ENCODE peak calls at places on chromosomes 16 and 17, in seven cellular contexts. P, B, U, R, W, G and C are unnamed samples.

GRCh38 chr16:22216191-22216831 is 10.2 kb downstream of the EEF2K start:
- DNase-seq in P (no peak), U (no peak), R (no peak), W (no peak), G (no peak), B (no peak), C (no peak)

GRCh38 chr16:57838161-57838560 is 35.9 kb upstream of the KIFC3 start:
- DNase-seq in B (no peak), R (no peak), G (no peak), U (no peak), W (no peak), P (no peak), C (no peak)

GRCh38 chr16:30604316-30604947 is 5.8 kb downstream of the ZNF689 start:
- DNase-seq in B (no peak), G (no peak), U (no peak), W (no peak), P (no peak), R (no peak), C (no peak)

GRCh38 chr17:76927577-76927976 is 59.4 kb downstream of the MGAT5B start:
- DNase-seq in G (no peak), B (no peak), W (no peak), R (no peak), U (no peak), P (no peak), C (no peak)

GRCh38 chr16:82660078-82660645 is 33.4 kb downstream of the CDH13 start:
- DNase-seq in U (peak), W (no peak), G (no peak), B (no peak), P (no peak), R (no peak), C (no peak)

GRCh38 chr16:75345711-75346110 is 87.6 kb downstream of the CFDP1 start:
- DNase-seq in U (no peak), G (no peak), B (no peak), W (no peak), P (no peak), R (no peak), C (no peak)

GRCh38 chr16:29925805-29926674 is at the start of gene KCTD13:
- DNase-seq in P (peak), G (peak), B (peak), R (peak), U (peak), W (peak), C (peak)

GRCh38 chr16:63720848-63721247 is 1401.0 kb downstream of the CDH11 start:
- DNase-seq in G (no peak), R (no peak), U (no peak), P (no peak), B (no peak), W (no peak), C (no peak)

GRCh38 chr17:57946798-57947358 is 8.3 kb downstream of the CUEDC1 start:
- DNase-seq in G (no peak), U (peak), P (no peak), W (peak), R (no peak), B (peak), C (peak)

GRCh38 chr17:44910231-44911106 is 4.8 kb downstream of the GFAP start:
- DNase-seq in W (no peak), R (no peak), P (no peak), B (no peak), G (no peak), U (no peak), C (peak)

GRCh38 chr17:78051186-78051972 is 77.2 kb downstream of the TMC6 start:
- DNase-seq in G (no peak), P (no peak), B (no peak), R (no peak), W (no peak), U (no peak), C (no peak)

GRCh38 chr17:17818088-17818526 is 18.7 kb downstream of the SREBF1 start:
- DNase-seq in U (no peak), P (no peak), B (peak), W (peak), R (no peak), G (no peak), C (no peak)

GRCh38 chr17:37239690-37240344 is 136.0 kb upstream of the C17orf78 start:
- DNase-seq in R (no peak), G (no peak), P (no peak), W (no peak), B (no peak), U (peak), C (peak)

GRCh38 chr16:9159839-9160550 is 68.6 kb downstream of the HAPSTR1 start:
- DNase-seq in P (no peak), U (peak), W (peak), G (no peak), B (peak), R (no peak), C (peak)

GRCh38 chr16:86662740-86663139 is 84.4 kb downstream of the FOXL1 start:
- DNase-seq in G (no peak), B (no peak), U (no peak), P (no peak), R (no peak), W (no peak), C (no peak)

GRCh38 chr16:83925095-83925905 is 26.4 kb downstream of the MLYCD start:
- DNase-seq in R (no peak), B (no peak), W (peak), P (no peak), G (no peak), U (no peak), C (no peak)

GRCh38 chr16:322476-323143 is 29.9 kb downstream of the AXIN1 start:
- DNase-seq in G (no peak), U (no peak), B (no peak), W (no peak), R (no peak), P (no peak), C (no peak)

GRCh38 chr17:58710948-58711552 is 18.6 kb downstream of the RAD51C start:
- DNase-seq in P (peak), G (no peak), B (no peak), R (no peak), U (peak), W (no peak), C (peak)

GRCh38 chr17:82875418-82875856 is 35.6 kb upstream of the ZNF750 start:
- DNase-seq in B (peak), R (no peak), G (no peak), U (no peak), W (peak), P (no peak), C (no peak)

GRCh38 chr17:82876149-82876548 is 36.3 kb upstream of the ZNF750 start:
- DNase-seq in B (peak), R (no peak), W (no peak), P (no peak), U (no peak), G (no peak), C (no peak)

GRCh38 chr17:82879241-82879640 is 39.4 kb upstream of the ZNF750 start:
- DNase-seq in W (no peak), R (no peak), U (no peak), P (no peak), B (peak), G (no peak), C (no peak)

GRCh38 chr17:82878545-82878944 is 38.7 kb upstream of the ZNF750 start:
- DNase-seq in W (no peak), R (no peak), U (no peak), P (no peak), B (no peak), G (no peak), C (no peak)

GRCh38 chr17:82876602-82877391 is 37.0 kb upstream of the ZNF750 start:
- DNase-seq in U (no peak), R (no peak), W (peak), B (peak), G (no peak), P (no peak), C (no peak)
- TF ChIP-seq CTCF in U (no peak), R (peak), W (peak), B (no peak), G (no peak), P (no peak), C (no peak)

GRCh38 chr16:5604770-5605169 is 507.2 kb upstream of the EEF2KMT start:
- DNase-seq in G (no peak), R (no peak), U (peak), W (no peak), P (no peak), B (no peak), C (no peak)
- TF ChIP-seq CTCF in G (no peak), R (no peak), U (no peak), W (peak), P (no peak), B (no peak), C (no peak)

GRCh38 chr16:69013991-69014390 is 91.5 kb upstream of the HAS3 start:
- DNase-seq in G (no peak), B (no peak), U (no peak), R (no peak), P (no peak), W (no peak), C (no peak)

GRCh38 chr16:69014811-69015210 is 90.6 kb upstream of the HAS3 start:
- DNase-seq in P (no peak), R (no peak), U (no peak), B (no peak), G (no peak), W (no peak), C (no peak)

GRCh38 chr16:69017036-69017783 is 88.2 kb upstream of the HAS3 start:
- DNase-seq in W (no peak), R (no peak), G (no peak), P (no peak), B (no peak), U (peak), C (no peak)

DNA sequence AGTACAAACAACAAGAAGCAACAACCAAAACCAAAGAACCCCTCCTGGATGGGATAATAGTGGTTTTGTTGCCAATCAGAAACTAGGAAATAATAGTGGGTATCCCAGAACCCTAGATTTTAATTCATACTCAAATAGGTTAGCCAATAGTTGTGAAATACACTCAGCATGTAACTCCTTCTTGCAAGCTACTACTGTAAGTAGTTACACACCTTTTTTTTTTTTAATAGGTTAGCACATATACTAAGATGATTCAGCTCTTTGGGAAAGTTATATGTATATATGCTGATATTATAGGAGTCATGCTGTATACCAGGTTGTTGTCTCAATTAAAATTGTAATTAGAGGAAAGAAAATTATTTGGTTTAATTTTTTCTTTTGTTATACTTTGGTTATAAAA is 92.5 kb upstream of the HAS3 start:
- DNase-seq in R (no peak), P (no peak), W (no peak), U (no peak), G (no peak), B (no peak), C (no peak)
- TF ChIP-seq CTCF in R (no peak), P (no peak), W (no peak), U (no peak), G (no peak), B (no peak), C (no peak)

GRCh38 chr17:65332375-65332774 is 195.2 kb downstream of the RGS9 start:
- DNase-seq in R (no peak), P (no peak), B (no peak), U (no peak), G (no peak), W (no peak), C (no peak)
- TF ChIP-seq CTCF in R (no peak), P (no peak), B (no peak), U (no peak), G (no peak), W (no peak), C (no peak)

GRCh38 chr16:74034862-74035261 is 261.8 kb upstream of the PSMD7 start:
- DNase-seq in B (no peak), P (no peak), W (no peak), G (no peak), U (peak), R (no peak), C (peak)
- TF ChIP-seq CTCF in B (no peak), P (no peak), W (peak), G (no peak), U (peak), R (no peak), C (peak)